ENCODE peak calls at places on chromosomes 3 and 15, in nine cellular contexts. E, P, I, D, C, J, F, T and K are unnamed samples.

GRCh38 chr3:125591116-125591755 is 4.1 kb downstream of the OSBPL11 start:
- DNase-seq in E (no peak), P (no peak), I (no peak), D (no peak), C (no peak), J (no peak), F (no peak), T (no peak), K (no peak)

GRCh38 chr3:149527531-149528343 is 53.2 kb downstream of the TM4SF4 start:
- DNase-seq in E (peak; percentile 41), P (no peak), I (no peak), D (peak; percentile 60), C (no peak), J (no peak), F (no peak), T (no peak), K (peak; percentile 46)

GRCh38 chr3:72340476-72341379 is 507.5 kb downstream of the SHQ1 start:
- DNase-seq in E (no peak), P (no peak), I (peak; percentile 59), D (no peak), C (no peak), J (no peak), F (no peak), T (no peak), K (no peak)

GRCh38 chr3:53257465-53257864 is 1.6 kb upstream of the TKT start:
- DNase-seq in E (no peak), P (no peak), I (no peak), D (no peak), C (no peak), J (no peak), F (no peak), T (no peak), K (no peak)

GRCh38 chr3:190387578-190388213 is at the start of gene CLDN16:
- DNase-seq in E (no peak), P (no peak), I (no peak), D (no peak), C (no peak), J (no peak), F (no peak), T (no peak), K (no peak)

GRCh38 chr3:129180461-129180860 is 3.2 kb downstream of the CNBP start:
- DNase-seq in E (no peak), P (no peak), I (no peak), D (no peak), C (no peak), J (no peak), F (no peak), T (no peak), K (no peak)

GRCh38 chr15:44550256-44550655 is 13.3 kb downstream of the EIF3J start:
- DNase-seq in E (peak; percentile 57), P (no peak), I (no peak), D (no peak), C (no peak), J (no peak), F (no peak), T (no peak), K (peak; percentile 47)

GRCh38 chr3:50626406-50626805 is 9.5 kb downstream of the MAPKAPK3 start:
- DNase-seq in E (no peak), P (no peak), I (no peak), D (no peak), C (no peak), J (no peak), F (no peak), T (no peak), K (no peak)

GRCh38 chr3:49133226-49133951 is 539 bp upstream of the LAMB2 start:
- DNase-seq in E (peak; percentile 86), P (peak; percentile 46), I (peak; percentile 94), D (peak; percentile 29), C (peak; percentile 42), J (peak; percentile 87), F (no peak), T (peak; percentile 84), K (peak; percentile 90)

GRCh38 chr3:195522254-195523023 is 20.7 kb downstream of the PPP1R2 start:
- DNase-seq in E (peak; percentile 14), P (peak; percentile 35), I (no peak), D (peak; percentile 63), C (peak; percentile 60), J (peak; percentile 17), F (no peak), T (no peak), K (peak; percentile 36)

GRCh38 chr3:101049532-101049931 is 56.3 kb upstream of the ABI3BP start:
- DNase-seq in E (no peak), P (no peak), I (no peak), D (no peak), C (no peak), J (no peak), F (no peak), T (no peak), K (no peak)

GRCh38 chr3:71873093-71873611 is 88.2 kb upstream of the PROK2 start:
- DNase-seq in E (no peak), P (no peak), I (no peak), D (no peak), C (no peak), J (no peak), F (no peak), T (no peak), K (peak; percentile 28)

GRCh38 chr3:106534206-106534605 is 665.4 kb upstream of the CBLB start:
- DNase-seq in E (no peak), P (no peak), I (no peak), D (no peak), C (peak; percentile 85), J (no peak), F (peak; percentile 48), T (no peak), K (peak; percentile 88)

GRCh38 chr3:105387122-105387751 is 20.5 kb downstream of the ALCAM start:
- DNase-seq in E (no peak), P (peak; percentile 8), I (no peak), D (no peak), C (no peak), J (no peak), F (no peak), T (no peak), K (no peak)

GRCh38 chr3:194404365-194405140 is 5.5 kb upstream of the GP5 start:
- DNase-seq in E (peak; percentile 50), P (peak; percentile 63), I (no peak), D (peak; percentile 76), C (peak; percentile 63), J (peak; percentile 36), F (no peak), T (no peak), K (peak; percentile 58)

GRCh38 chr3:44111482-44111881 is 130.2 kb upstream of the TOPAZ1 start:
- DNase-seq in E (no peak), P (no peak), I (no peak), D (no peak), C (no peak), J (no peak), F (no peak), T (no peak), K (peak; percentile 70)

GRCh38 chr3:54954019-54954418 is 26.2 kb upstream of the LRTM1 start:
- DNase-seq in E (peak; percentile 65), P (no peak), I (no peak), D (no peak), C (no peak), J (no peak), F (no peak), T (no peak), K (peak; percentile 99)

GRCh38 chr15:67080118-67080899 is 14.9 kb downstream of the SMAD3 start:
- DNase-seq in E (peak; percentile 91), P (no peak), I (peak; percentile 76), D (no peak), C (no peak), J (no peak), F (no peak), T (no peak), K (peak; percentile 96)

GRCh38 chr3:37456270-37456708 is 281.9 kb upstream of the LRRFIP2 start:
- DNase-seq in E (peak; percentile 20), P (no peak), I (peak; percentile 96), D (no peak), C (peak; percentile 43), J (no peak), F (no peak), T (no peak), K (peak; percentile 52)

GRCh38 chr15:39589815-39590644 is 9.2 kb downstream of the THBS1 start:
- DNase-seq in E (peak; percentile 46), P (no peak), I (no peak), D (no peak), C (no peak), J (no peak), F (no peak), T (no peak), K (peak; percentile 21)

GRCh38 chr3:104907507-104907906 is 459.2 kb upstream of the ALCAM start:
- DNase-seq in E (peak; percentile 77), P (no peak), I (no peak), D (no peak), C (no peak), J (no peak), F (no peak), T (no peak), K (peak; percentile 59)

GRCh38 chr15:83733206-83733605 is 79.3 kb downstream of the ADAMTSL3 start:
- DNase-seq in E (peak; percentile 93), P (no peak), I (no peak), D (no peak), C (no peak), J (no peak), F (no peak), T (no peak), K (peak; percentile 65)